ENCODE peak calls at places on chromosomes 4 and X, in nine cellular contexts. S is nephron progenitor cell; F is stimulated activated CD4-positive, alpha-beta T cell treated with anti-CD3 and anti-CD28 coated beads, TNF-alpha, amount 100 ng/mL, for 4 hours; R is activated CD4-positive, alpha-beta T cell treated with anti-CD3 and anti-CD28 coated beads, Interleukin-2, amount 50 U/mL, for 48 hours; W is CD8-positive, alpha-beta T cell; Z is endothelial cell; B is activated T-cell treated with anti-CD3 and anti-CD28 coated beads, Interleukin-2, amount 50 U/mL, for 24 hours; Y is posterior cingulate gyrus; K is AG04450. D is an unnamed sample.

GRCh38 chr4:175951794-175952193 is 113.8 kb upstream of the WDR17 start:
- DNase-seq in R (no peak), B (no peak), S (no peak), Z (no peak), F (no peak), Y (no peak), W (no peak), K (no peak), D (peak; percentile 72)

GRCh38 chr4:152613841-152614240 is 66.0 kb downstream of the TMEM154 start:
- DNase-seq in K (no peak), B (no peak), F (no peak), R (no peak), Z (no peak), W (no peak), Y (no peak), S (no peak), D (no peak)

GRCh38 chr4:120857312-120857711 is 65.2 kb downstream of the PRDM5 start:
- DNase-seq in W (no peak), B (no peak), Z (no peak), R (no peak), K (no peak), S (no peak), Y (no peak), F (no peak), D (no peak)

GRCh38 chrX:103608305-103608963 is 671 bp downstream of the TCEAL3 start:
- DNase-seq in Z (peak; percentile 2), W (no peak), S (no peak), F (no peak), Y (peak; percentile 51), B (peak; percentile 37), R (no peak), K (no peak), D (no peak)

GRCh38 chr4:46484881-46485280 is 95.0 kb upstream of the GABRA2 start:
- DNase-seq in Z (no peak), K (no peak), S (no peak), W (no peak), R (no peak), Y (no peak), F (no peak), B (no peak), D (no peak)

GRCh38 chr4:138055890-138056289 is 186.3 kb downstream of the SLC7A11 start:
- DNase-seq in Y (no peak), S (no peak), Z (no peak), W (no peak), F (no peak), R (no peak), K (no peak), B (no peak), D (peak; percentile 91)

GRCh38 chr4:94813221-94813620 is 55.5 kb downstream of the BMPR1B start:
- DNase-seq in Y (no peak), R (no peak), Z (no peak), S (no peak), F (no peak), W (no peak), B (no peak), K (no peak), D (no peak)

GRCh38 chr4:22237155-22237751 is 278.6 kb downstream of the ADGRA3 start:
- DNase-seq in F (peak; percentile 9), W (peak; percentile 19), Z (peak; percentile 69), Y (peak; percentile 64), S (peak; percentile 40), R (peak; percentile 35), K (no peak), B (peak; percentile 48), D (peak; percentile 23)

GRCh38 chr4:7304436-7304835 is 112.1 kb downstream of the SORCS2 start:
- DNase-seq in W (no peak), B (no peak), Z (no peak), S (no peak), R (no peak), K (no peak), F (no peak), Y (no peak), D (no peak)

GRCh38 chrX:39253551-39253950 is 452.3 kb downstream of the MID1IP1 start:
- DNase-seq in B (no peak), W (no peak), F (no peak), S (no peak), R (no peak), Y (no peak), K (no peak), Z (no peak), D (peak; percentile 73)

GRCh38 chr4:101009471-101009870 is 337.9 kb downstream of the PPP3CA start:
- DNase-seq in K (no peak), B (no peak), F (no peak), Y (no peak), R (no peak), W (no peak), S (no peak), Z (no peak), D (no peak)

D was measured in bronchial epithelial cell.